ENCODE peak calls at places on chromosome 2, in six cellular contexts. T is A549, B is GM12878, X is HepG2, W is SK-N-SH, F is K562. G is an unnamed sample.

GRCh38 chr2:125330133-125330532 is 1305.0 kb downstream of the CNTNAP5 start:
- DNase-seq in T (no peak), B (peak), X (no peak), W (no peak), F (no peak), G (no peak)

GRCh38 chr2:193793914-193794313 is 1599.2 kb upstream of the TMEFF2 start:
- DNase-seq in T (no peak), B (no peak), X (no peak), W (no peak), F (no peak), G (no peak)

GRCh38 chr2:197673142-197673541 is 2.2 kb downstream of the RFTN2 start:
- DNase-seq in T (no peak), B (no peak), X (no peak), W (no peak), F (no peak), G (no peak)

GRCh38 chr2:129296401-129297343 is 682.8 kb upstream of the RAB6C start:
- DNase-seq in T (no peak), B (no peak), X (no peak), W (peak), F (no peak), G (no peak)

GRCh38 chr2:237456200-237456731 is 30.8 kb upstream of the MLPH start:
- DNase-seq in T (no peak), B (no peak), X (no peak), W (no peak), F (no peak), G (peak)

GRCh38 chr2:239060676-239061075 is 212.8 kb downstream of the TWIST2 start:
- DNase-seq in T (no peak), B (no peak), X (no peak), W (no peak), F (no peak), G (no peak)

GRCh38 chr2:96148410-96149217 is 3.4 kb upstream of the DUSP2 start:
- DNase-seq in T (peak), B (peak), X (no peak), W (peak), F (no peak), G (peak)

GRCh38 chr2:39696838-39697237 is 31.1 kb downstream of the TMEM178A start:
- DNase-seq in T (peak), B (no peak), X (peak), W (peak), F (no peak), G (peak)

GRCh38 chr2:88545118-88545517 is 82.1 kb downstream of the EIF2AK3 start:
- DNase-seq in T (peak), B (no peak), X (peak), W (peak), F (peak), G (peak)

GRCh38 chr2:232444409-232445148 is 11.4 kb upstream of the ALPI start:
- DNase-seq in T (peak), B (no peak), X (peak), W (peak), F (peak), G (peak)
- TF ChIP-seq SMC3 in T (peak), B (no peak), X (no peak), W (peak), F (no peak), G (peak)

GRCh38 chr2:188238386-188238785 is 53.3 kb upstream of the GULP1 start:
- DNase-seq in T (no peak), B (no peak), X (no peak), W (no peak), F (no peak), G (no peak)
- H3K27ac ChIP-seq in T (no peak), B (no peak), X (no peak), W (no peak), F (no peak), G (no peak)

GRCh38 chr2:10161961-10162441 is 39.5 kb downstream of the RRM2 start:
- DNase-seq in T (no peak), B (no peak), X (no peak), W (peak), F (peak), G (no peak)
- TF ChIP-seq SMC3 in T (no peak), B (no peak), X (no peak), W (no peak), F (no peak), G (no peak)

GRCh38 chr2:217919781-217920351 is 82.9 kb downstream of the TNS1 start:
- DNase-seq in T (peak), B (no peak), X (no peak), W (no peak), F (no peak), G (peak)
- H3K27ac ChIP-seq in T (peak), B (no peak), X (no peak), W (peak), F (no peak), G (peak)